ENCODE peak calls at places on chromosome 17, in four cellular contexts. D is SK-N-SH, S is WTC11, M is K562. Z is an unnamed sample.

GRCh38 chr17:78745407-78746088 is 36.5 kb downstream of the CYTH1 start:
- DNase-seq in D (no peak), S (peak; percentile 28), M (no peak), Z (peak; percentile 52)

GRCh38 chr17:31598921-31599571 is 207.6 kb downstream of the RAB11FIP4 start:
- DNase-seq in D (no peak), S (no peak), M (no peak), Z (peak; percentile 40)

GRCh38 chr17:35373984-35374765 is 754 bp upstream of the SLFN11 start:
- DNase-seq in D (peak; percentile 34), S (peak; percentile 41), M (no peak), Z (no peak)

GRCh38 chr17:83160443-83161297 is 81.3 kb downstream of the METRNL start:
- DNase-seq in D (peak; percentile 19), S (no peak), M (no peak), Z (no peak)

GRCh38 chr17:80251966-80252365 is 8.7 kb upstream of the RNF213 start:
- DNase-seq in D (peak; percentile 20), S (no peak), M (no peak), Z (no peak)

GRCh38 chr17:65925606-65926307 is 266.2 kb downstream of the CEP112 start:
- DNase-seq in D (no peak), S (no peak), M (no peak), Z (no peak)

GRCh38 chr17:76447931-76448652 is 4.9 kb downstream of the UBE2O start:
- DNase-seq in D (peak; percentile 41), S (no peak), M (no peak), Z (no peak)

GRCh38 chr17:57862410-57862989 is 12.7 kb upstream of the MRPS23 start:
- DNase-seq in D (peak; percentile 65), S (no peak), M (no peak), Z (no peak)

GRCh38 chr17:1711804-1712203 is 1.6 kb upstream of the TLCD2 start:
- DNase-seq in D (no peak), S (no peak), M (no peak), Z (no peak)

GRCh38 chr17:6110088-6110487 is 39.9 kb downstream of the WSCD1 start:
- DNase-seq in D (no peak), S (no peak), M (no peak), Z (no peak)

GRCh38 chr17:78529871-78530670 is 47.1 kb downstream of the DNAH17 start:
- DNase-seq in D (peak; percentile 86), S (no peak), M (no peak), Z (no peak)

GRCh38 chr17:77440571-77440981 is 299.8 kb downstream of the SEC14L1 start:
- DNase-seq in D (no peak), S (no peak), M (no peak), Z (no peak)

GRCh38 chr17:41869426-41869825 is 4.2 kb upstream of the KLHL11 start:
- DNase-seq in D (no peak), S (no peak), M (no peak), Z (no peak)

GRCh38 chr17:37506678-37507077 is 17.0 kb downstream of the DUSP14 start:
- DNase-seq in D (peak; percentile 70), S (peak; percentile 79), M (peak; percentile 61), Z (peak; percentile 55)

GRCh38 chr17:17892731-17893130 is 55.9 kb upstream of the SREBF1 start:
- DNase-seq in D (no peak), S (no peak), M (no peak), Z (no peak)

GRCh38 chr17:68356520-68356919 is 65.2 kb downstream of the ARSG start:
- DNase-seq in D (no peak), S (no peak), M (no peak), Z (no peak)

GRCh38 chr17:68352041-68352440 is 60.7 kb downstream of the ARSG start:
- DNase-seq in D (no peak), S (no peak), M (no peak), Z (no peak)

GRCh38 chr17:68355093-68355492 is 63.8 kb downstream of the ARSG start:
- DNase-seq in D (no peak), S (no peak), M (no peak), Z (no peak)

GRCh38 chr17:68351395-68351794 is 60.1 kb downstream of the ARSG start:
- DNase-seq in D (peak; percentile 77), S (no peak), M (no peak), Z (no peak)

DNA sequence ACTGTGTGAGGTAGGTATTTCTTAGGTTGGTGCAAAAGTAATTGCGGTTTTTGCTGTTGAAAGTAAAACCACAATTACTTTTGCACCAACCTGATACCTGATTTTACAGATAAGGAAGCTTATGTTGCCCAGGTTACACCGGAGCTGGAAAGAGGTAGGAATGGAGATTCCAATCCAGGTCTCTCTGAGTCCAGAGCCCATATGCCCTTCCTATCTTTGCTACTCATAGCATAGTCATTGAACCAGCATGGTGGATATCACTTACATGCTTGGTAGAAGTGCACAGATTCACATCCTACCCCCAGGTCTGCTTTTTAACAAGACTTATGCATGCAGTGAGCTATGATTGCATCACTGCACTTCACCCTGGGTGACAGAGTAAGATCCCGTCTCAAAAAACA is 61.8 kb downstream of the ARSG start:
- DNase-seq in D (no peak), S (no peak), M (no peak), Z (no peak)
- TF ChIP-seq FOXJ3 in D (no peak), S (no peak), M (no peak), Z (no peak)

GRCh38 chr17:20216154-20216815 is 207.1 kb downstream of the SPECC1 start:
- DNase-seq in D (no peak), S (no peak), M (no peak), Z (no peak)
- TF ChIP-seq FOXJ3 in D (no peak), S (no peak), M (no peak), Z (no peak)

DNA sequence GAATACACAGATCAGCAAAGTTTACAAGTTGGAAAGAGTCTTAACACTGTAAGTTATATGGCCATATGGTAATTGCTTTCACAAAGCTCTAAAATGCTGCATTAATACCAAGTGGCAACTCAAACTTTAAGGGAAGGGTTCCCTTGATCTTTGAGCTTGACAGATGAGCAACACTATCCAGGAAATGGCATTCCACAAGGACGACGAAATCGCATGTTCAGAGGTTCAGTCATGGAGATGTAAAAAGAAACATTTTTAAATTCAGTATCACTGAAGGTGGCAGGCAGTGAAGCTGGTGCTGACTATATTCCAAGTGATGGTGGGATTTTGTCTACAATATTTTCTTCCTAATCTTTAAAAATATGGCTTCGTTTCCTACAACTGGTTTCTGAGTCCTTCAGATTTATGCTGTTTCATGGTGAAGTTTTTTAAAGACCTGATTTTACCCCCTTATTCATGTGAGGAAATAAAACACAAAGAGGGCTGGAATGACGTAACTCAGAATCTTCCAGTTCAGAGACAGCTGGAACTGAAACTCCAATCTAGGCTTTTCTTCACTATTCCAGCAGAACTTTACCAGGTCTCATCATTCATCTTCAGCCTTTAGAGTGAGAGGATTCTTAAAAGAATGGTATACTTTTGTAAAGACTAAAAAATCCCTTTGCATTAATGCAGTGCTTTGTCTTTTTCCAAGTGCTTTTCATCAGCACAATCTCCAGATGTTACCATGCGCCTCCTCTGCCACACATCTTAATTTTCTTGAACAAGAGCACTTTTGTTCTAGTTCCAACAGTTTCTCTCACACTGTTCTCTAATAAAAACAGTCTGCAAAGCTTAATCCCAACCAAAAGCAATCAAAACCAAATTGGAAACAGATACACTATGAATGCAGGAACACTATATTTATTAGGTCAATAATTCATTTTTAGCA is 20.2 kb downstream of the CHCT1 start:
- DNase-seq in D (peak; percentile 10), S (no peak), M (no peak), Z (peak; percentile 83)
- TF ChIP-seq FOXJ3 in D (no peak), S (no peak), M (no peak), Z (no peak)

GRCh38 chr17:67829331-67829730 is 4.0 kb downstream of the BPTF start:
- DNase-seq in D (no peak), S (no peak), M (no peak), Z (no peak)
- TF ChIP-seq FOXJ3 in D (no peak), S (no peak), M (no peak), Z (no peak)

DNA sequence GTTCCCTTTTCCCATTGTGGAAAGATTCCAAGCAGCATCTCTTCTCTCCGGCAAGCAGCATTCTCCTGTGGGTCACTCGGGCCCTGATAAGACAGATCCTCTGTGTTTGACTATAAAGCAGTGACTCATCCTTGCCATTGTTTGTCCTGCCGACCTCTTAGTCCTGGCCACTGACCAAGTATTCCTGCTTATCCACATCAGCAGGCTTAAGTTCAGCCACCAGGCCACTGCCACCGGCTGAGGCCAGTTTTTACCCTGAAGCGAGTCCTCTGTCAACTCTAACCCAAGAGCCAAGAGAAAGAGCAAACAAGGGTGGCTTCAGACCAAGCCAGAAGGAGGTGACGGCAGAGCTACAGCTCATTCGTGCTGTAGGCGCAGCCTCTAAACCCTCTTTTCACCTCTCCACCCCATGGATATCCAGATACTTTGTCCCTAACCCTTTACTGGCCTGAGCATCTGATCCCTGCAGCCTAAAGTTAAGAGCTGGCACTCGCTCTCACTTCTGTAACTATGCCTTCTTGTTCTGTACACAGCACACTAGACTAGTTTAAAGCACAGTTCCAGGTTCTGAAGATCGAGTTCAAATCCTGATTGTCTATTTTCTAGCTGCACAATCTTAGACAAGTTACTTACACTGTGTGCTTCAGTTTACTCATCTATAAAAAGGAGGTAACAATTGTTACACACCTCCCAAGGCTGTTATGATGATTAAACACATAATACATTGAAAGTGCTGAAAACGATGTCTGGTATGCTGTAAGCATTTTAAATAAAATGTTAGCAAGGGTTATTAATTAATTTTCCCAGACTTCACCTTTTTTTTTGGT is 31.0 kb downstream of the SOX9 start:
- DNase-seq in D (peak; percentile 66), S (peak; percentile 18), M (peak; percentile 9), Z (peak; percentile 97)
- TF ChIP-seq FOXJ3 in D (no peak), S (no peak), M (no peak), Z (no peak)

GRCh38 chr17:49501496-49501895 is 6.4 kb downstream of the NGFR start:
- DNase-seq in D (no peak), S (no peak), M (no peak), Z (peak; percentile 33)
- TF ChIP-seq FOXJ3 in D (no peak), S (no peak), M (no peak), Z (no peak)

GRCh38 chr17:2982854-2983636 is 80.4 kb downstream of the OR1D5 start:
- DNase-seq in D (no peak), S (no peak), M (no peak), Z (no peak)
- TF ChIP-seq FOXJ3 in D (no peak), S (no peak), M (no peak), Z (no peak)

Z was measured in HepG2.